ENCODE peak calls at places on chromosomes 16 and 17, in eight cellular contexts. K is HEK293T; W is activated naive CD8-positive, alpha-beta T cell treated with anti-CD3 and anti-CD28 coated beads for 36 hours; Y is activated gamma-delta T cell; L is mammary epithelial cell; R is Panc1; A is NCI-H460; G is kidney glomerular epithelial cell. E is an unnamed sample.

GRCh38 chr17:49224198-49224996 is 6.2 kb downstream of the PHOSPHO1 start:
- DNase-seq in K (no peak), W (peak; percentile 60), Y (peak; percentile 69), L (no peak), R (no peak), A (no peak), G (no peak), E (peak; percentile 88)

GRCh38 chr17:40071720-40072480 is 9.1 kb downstream of the THRA start:
- DNase-seq in K (no peak), W (no peak), Y (no peak), L (no peak), R (no peak), A (peak; percentile 26), G (peak; percentile 27), E (no peak)

GRCh38 chr17:81412490-81413093 is 17.3 kb downstream of the BAHCC1 start:
- DNase-seq in K (no peak), W (peak; percentile 69), Y (peak; percentile 44), L (peak; percentile 50), R (no peak), A (no peak), G (no peak), E (peak; percentile 77)

GRCh38 chr17:82031885-82032627 is 578 bp downstream of the RAC3 start:
- DNase-seq in K (peak; percentile 47), W (peak; percentile 59), Y (no peak), L (no peak), R (no peak), A (no peak), G (no peak), E (peak; percentile 88)

GRCh38 chr17:81735181-81736102 is 23.4 kb downstream of the SLC25A10 start:
- DNase-seq in K (no peak), W (no peak), Y (no peak), L (peak; percentile 55), R (no peak), A (no peak), G (peak; percentile 16), E (peak; percentile 76)

GRCh38 chr16:57579361-57579665 is 36.9 kb downstream of the ADGRG5 start:
- DNase-seq in K (no peak), W (no peak), Y (no peak), L (no peak), R (no peak), A (no peak), G (no peak), E (no peak)

GRCh38 chr17:57902117-57902799 is 52.4 kb upstream of the MRPS23 start:
- DNase-seq in K (no peak), W (no peak), Y (no peak), L (no peak), R (no peak), A (no peak), G (peak; percentile 60), E (no peak)

GRCh38 chr16:85137323-85138072 is 25.2 kb upstream of the CIBAR2 start:
- DNase-seq in K (no peak), W (no peak), Y (no peak), L (no peak), R (no peak), A (peak; percentile 56), G (no peak), E (no peak)